ENCODE peak calls at places on chromosomes 13 and 19, in four cellular contexts. U is cardiac muscle cell, P is head of caudate nucleus, S is colonic mucosa. D is an unnamed sample.

GRCh38 chr19:48372904-48373303 is 8.7 kb downstream of the SYNGR4 start:
- DNase-seq in U (no peak), P (peak; percentile 83), S (peak; percentile 70), D (no peak)

GRCh38 chr13:42392706-42393572 is 121.0 kb downstream of the AKAP11 start:
- DNase-seq in U (no peak), P (no peak), S (no peak), D (no peak)

GRCh38 chr19:54426291-54426918 is 11.1 kb downstream of the TTYH1 start:
- DNase-seq in U (no peak), P (peak; percentile 47), S (no peak), D (no peak)

GRCh38 chr19:13985771-13986347 is 20.3 kb downstream of the RFX1 start:
- DNase-seq in U (no peak), P (no peak), S (no peak), D (no peak)

GRCh38 chr19:4066682-4067395 is at the start of gene ZBTB7A:
- DNase-seq in U (peak; percentile 79), P (peak; percentile 73), S (peak; percentile 88), D (peak; percentile 86)

GRCh38 chr13:40993119-40993518 is 26.0 kb downstream of the ELF1 start:
- DNase-seq in U (peak; percentile 26), P (no peak), S (no peak), D (no peak)

GRCh38 chr19:53541971-53542370 is 4.0 kb downstream of the ZNF331 start:
- DNase-seq in U (no peak), P (no peak), S (no peak), D (no peak)

GRCh38 chr19:55118401-55118991 is 1.1 kb upstream of the PPP1R12C start:
- DNase-seq in U (peak; percentile 71), P (peak; percentile 89), S (peak; percentile 78), D (peak; percentile 61)

GRCh38 chr13:85586422-85586831 is 212.8 kb downstream of the SLITRK6 start:
- DNase-seq in U (no peak), P (no peak), S (no peak), D (no peak)

GRCh38 chr19:39265321-39265916 is 2.8 kb upstream of the IFNL2 start:
- DNase-seq in U (no peak), P (no peak), S (no peak), D (no peak)

GRCh38 chr13:30375436-30375835 is 46.9 kb upstream of the UBE2L5 start:
- DNase-seq in U (no peak), P (no peak), S (no peak), D (no peak)

GRCh38 chr19:48192750-48193149 is 22.3 kb downstream of the ZSWIM9 start:
- DNase-seq in U (no peak), P (no peak), S (no peak), D (no peak)

GRCh38 chr13:29934531-29935308 is 84.3 kb upstream of the UBL3 start:
- DNase-seq in U (no peak), P (peak; percentile 84), S (no peak), D (no peak)

GRCh38 chr19:28727133-28727834 is 485.7 kb downstream of the UQCRFS1 start:
- DNase-seq in U (peak; percentile 61), P (peak; percentile 58), S (no peak), D (no peak)

GRCh38 chr13:20411638-20412342 is 113.9 kb downstream of the CRYL1 start:
- DNase-seq in U (no peak), P (no peak), S (no peak), D (peak; percentile 79)

GRCh38 chr13:39875111-39875510 is 219.6 kb downstream of the COG6 start:
- DNase-seq in U (peak; percentile 58), P (no peak), S (no peak), D (no peak)

GRCh38 chr19:44689290-44690130 is 9.4 kb upstream of the CEACAM16 start:
- DNase-seq in U (peak; percentile 84), P (peak; percentile 73), S (peak; percentile 90), D (peak; percentile 67)

GRCh38 chr13:34459856-34460255 is 482.2 kb upstream of the NBEA start:
- DNase-seq in U (peak; percentile 6), P (no peak), S (no peak), D (peak; percentile 94)

GRCh38 chr19:55777528-55777927 is 8.6 kb downstream of the RFPL4AL1 start:
- DNase-seq in U (no peak), P (no peak), S (no peak), D (no peak)

GRCh38 chr13:74641586-74641985 is 507.4 kb upstream of the KLF12 start:
- DNase-seq in U (no peak), P (no peak), S (no peak), D (no peak)

GRCh38 chr19:41511628-41512027 is 64.3 kb upstream of the CEACAM21 start:
- DNase-seq in U (no peak), P (no peak), S (no peak), D (no peak)

GRCh38 chr19:39413903-39414608 is 1.6 kb downstream of the PLEKHG2 start:
- DNase-seq in U (no peak), P (no peak), S (peak; percentile 43), D (no peak)

GRCh38 chr19:45515081-45515624 is 7.9 kb downstream of the VASP start:
- DNase-seq in U (no peak), P (no peak), S (peak; percentile 71), D (peak; percentile 96)

D was measured in HL-60.